ENCODE peak calls at places on chromosomes 3 and 15, in nine cellular contexts. One of them, this sample, is unnamed.

GRCh38 chr15:42591238-42591936 is 16.0 kb downstream of the STARD9 start:
- DNase-seq in CD4-positive, alpha-beta T cell: no peak
- DNase-seq in GM04504: peak
- DNase-seq in Right ventricle myocardium superior: no peak
- DNase-seq in H7: peak
- DNase-seq in stimulated activated CD8-positive, alpha-beta memory T cell treated with anti-CD3 and anti-CD28 coated beads, Interleukin-4, amount 100 ng/mL, for 24 hours: no peak
- DNase-seq in AG08396: peak
- DNase-seq in left cardiac atrium: no peak
- DNase-seq in WTC11: no peak
- DNase-seq in this sample: no peak

GRCh38 chr3:31953636-31954035 is 27.4 kb downstream of the OSBPL10 start:
- DNase-seq in AG08396: no peak
- DNase-seq in H7: no peak
- DNase-seq in left cardiac atrium: no peak
- DNase-seq in WTC11: no peak
- DNase-seq in GM04504: no peak
- DNase-seq in Right ventricle myocardium superior: no peak
- DNase-seq in stimulated activated CD8-positive, alpha-beta memory T cell treated with anti-CD3 and anti-CD28 coated beads, Interleukin-4, amount 100 ng/mL, for 24 hours: no peak
- DNase-seq in CD4-positive, alpha-beta T cell: no peak
- DNase-seq in this sample: no peak

GRCh38 chr3:97872209-97873042 is 50.6 kb downstream of the CRYBG3 start:
- DNase-seq in stimulated activated CD8-positive, alpha-beta memory T cell treated with anti-CD3 and anti-CD28 coated beads, Interleukin-4, amount 100 ng/mL, for 24 hours: peak
- DNase-seq in CD4-positive, alpha-beta T cell: no peak
- DNase-seq in Right ventricle myocardium superior: no peak
- DNase-seq in H7: no peak
- DNase-seq in WTC11: no peak
- DNase-seq in left cardiac atrium: no peak
- DNase-seq in AG08396: peak
- DNase-seq in GM04504: peak
- DNase-seq in this sample: no peak

GRCh38 chr15:81751321-81751720 is 294.5 kb downstream of the MEX3B start:
- DNase-seq in stimulated activated CD8-positive, alpha-beta memory T cell treated with anti-CD3 and anti-CD28 coated beads, Interleukin-4, amount 100 ng/mL, for 24 hours: no peak
- DNase-seq in GM04504: no peak
- DNase-seq in Right ventricle myocardium superior: no peak
- DNase-seq in CD4-positive, alpha-beta T cell: no peak
- DNase-seq in left cardiac atrium: no peak
- DNase-seq in WTC11: no peak
- DNase-seq in H7: no peak
- DNase-seq in AG08396: no peak
- DNase-seq in this sample: no peak

GRCh38 chr15:73841756-73842590 is 31.4 kb upstream of the TBC1D21 start:
- DNase-seq in GM04504: no peak
- DNase-seq in left cardiac atrium: no peak
- DNase-seq in stimulated activated CD8-positive, alpha-beta memory T cell treated with anti-CD3 and anti-CD28 coated beads, Interleukin-4, amount 100 ng/mL, for 24 hours: no peak
- DNase-seq in AG08396: no peak
- DNase-seq in Right ventricle myocardium superior: no peak
- DNase-seq in WTC11: no peak
- DNase-seq in CD4-positive, alpha-beta T cell: no peak
- DNase-seq in H7: no peak
- DNase-seq in this sample: no peak

GRCh38 chr3:58749948-58750347 is 83.4 kb upstream of the FAM3D start:
- DNase-seq in CD4-positive, alpha-beta T cell: no peak
- DNase-seq in H7: no peak
- DNase-seq in AG08396: no peak
- DNase-seq in Right ventricle myocardium superior: no peak
- DNase-seq in WTC11: no peak
- DNase-seq in stimulated activated CD8-positive, alpha-beta memory T cell treated with anti-CD3 and anti-CD28 coated beads, Interleukin-4, amount 100 ng/mL, for 24 hours: no peak
- DNase-seq in GM04504: no peak
- DNase-seq in left cardiac atrium: no peak
- DNase-seq in this sample: no peak

GRCh38 chr15:39236375-39236774 is 344.5 kb upstream of the THBS1 start:
- DNase-seq in CD4-positive, alpha-beta T cell: no peak
- DNase-seq in Right ventricle myocardium superior: no peak
- DNase-seq in GM04504: no peak
- DNase-seq in stimulated activated CD8-positive, alpha-beta memory T cell treated with anti-CD3 and anti-CD28 coated beads, Interleukin-4, amount 100 ng/mL, for 24 hours: no peak
- DNase-seq in WTC11: no peak
- DNase-seq in left cardiac atrium: no peak
- DNase-seq in H7: no peak
- DNase-seq in AG08396: no peak
- DNase-seq in this sample: no peak

GRCh38 chr3:116135462-116135861 is 309.8 kb downstream of the LSAMP start:
- DNase-seq in GM04504: peak
- DNase-seq in AG08396: peak
- DNase-seq in left cardiac atrium: peak
- DNase-seq in WTC11: no peak
- DNase-seq in stimulated activated CD8-positive, alpha-beta memory T cell treated with anti-CD3 and anti-CD28 coated beads, Interleukin-4, amount 100 ng/mL, for 24 hours: no peak
- DNase-seq in Right ventricle myocardium superior: peak
- DNase-seq in H7: no peak
- DNase-seq in CD4-positive, alpha-beta T cell: no peak
- DNase-seq in this sample: no peak